ENCODE peak calls at places on chromosomes 2 and 18, in eight cellular contexts. One of them, this sample, is unnamed.

GRCh38 chr18:59631583-59632181 is 65.5 kb downstream of the CCBE1 start:
- DNase-seq in esophagus muscularis mucosa: no peak
- DNase-seq in HCT116: peak
- DNase-seq in epithelial cell of esophagus: peak
- DNase-seq in prostate gland: no peak
- DNase-seq in GM20000: peak
- DNase-seq in AG04449: no peak
- DNase-seq in sigmoid colon: no peak
- DNase-seq in this sample: no peak

GRCh38 chr2:145027073-145027459 is 507.1 kb upstream of the ZEB2 start:
- DNase-seq in esophagus muscularis mucosa: no peak
- DNase-seq in HCT116: no peak
- DNase-seq in epithelial cell of esophagus: no peak
- DNase-seq in prostate gland: peak
- DNase-seq in GM20000: no peak
- DNase-seq in AG04449: no peak
- DNase-seq in sigmoid colon: no peak
- DNase-seq in this sample: no peak

GRCh38 chr2:8633735-8634313 is 48.0 kb upstream of the ID2 start:
- DNase-seq in esophagus muscularis mucosa: no peak
- DNase-seq in HCT116: peak
- DNase-seq in epithelial cell of esophagus: no peak
- DNase-seq in prostate gland: no peak
- DNase-seq in GM20000: no peak
- DNase-seq in AG04449: peak
- DNase-seq in sigmoid colon: no peak
- DNase-seq in this sample: no peak

GRCh38 chr2:67851946-67852345 is 210.9 kb downstream of the C1D start:
- DNase-seq in esophagus muscularis mucosa: no peak
- DNase-seq in HCT116: no peak
- DNase-seq in epithelial cell of esophagus: no peak
- DNase-seq in prostate gland: no peak
- DNase-seq in GM20000: no peak
- DNase-seq in AG04449: no peak
- DNase-seq in sigmoid colon: no peak
- DNase-seq in this sample: no peak

GRCh38 chr2:234060236-234060635 is 9.7 kb downstream of the SPP2 start:
- DNase-seq in esophagus muscularis mucosa: no peak
- DNase-seq in HCT116: no peak
- DNase-seq in epithelial cell of esophagus: no peak
- DNase-seq in prostate gland: no peak
- DNase-seq in GM20000: no peak
- DNase-seq in AG04449: no peak
- DNase-seq in sigmoid colon: no peak
- DNase-seq in this sample: no peak

GRCh38 chr18:50523165-50523564 is 36.7 kb upstream of the MAPK4 start:
- DNase-seq in esophagus muscularis mucosa: no peak
- DNase-seq in HCT116: no peak
- DNase-seq in epithelial cell of esophagus: no peak
- DNase-seq in prostate gland: no peak
- DNase-seq in GM20000: no peak
- DNase-seq in AG04449: no peak
- DNase-seq in sigmoid colon: no peak
- DNase-seq in this sample: no peak

GRCh38 chr2:25184254-25184653 is 15.9 kb upstream of the POMC start:
- DNase-seq in esophagus muscularis mucosa: no peak
- DNase-seq in HCT116: no peak
- DNase-seq in epithelial cell of esophagus: peak
- DNase-seq in prostate gland: peak
- DNase-seq in GM20000: no peak
- DNase-seq in AG04449: no peak
- DNase-seq in sigmoid colon: no peak
- DNase-seq in this sample: no peak

GRCh38 chr2:10844083-10844482 is 31.5 kb upstream of the PDIA6 start:
- DNase-seq in esophagus muscularis mucosa: no peak
- DNase-seq in HCT116: no peak
- DNase-seq in epithelial cell of esophagus: peak
- DNase-seq in prostate gland: peak
- DNase-seq in GM20000: no peak
- DNase-seq in AG04449: no peak
- DNase-seq in sigmoid colon: peak
- DNase-seq in this sample: no peak

GRCh38 chr2:85468704-85469349 is 50.3 kb downstream of the SH2D6 start:
- DNase-seq in esophagus muscularis mucosa: no peak
- DNase-seq in HCT116: peak
- DNase-seq in epithelial cell of esophagus: peak
- DNase-seq in prostate gland: peak
- DNase-seq in GM20000: no peak
- DNase-seq in AG04449: no peak
- DNase-seq in sigmoid colon: peak
- DNase-seq in this sample: no peak

GRCh38 chr2:173961346-173961705 is 3.8 kb downstream of the SP3 start:
- DNase-seq in esophagus muscularis mucosa: no peak
- DNase-seq in HCT116: no peak
- DNase-seq in epithelial cell of esophagus: no peak
- DNase-seq in prostate gland: no peak
- DNase-seq in GM20000: no peak
- DNase-seq in AG04449: no peak
- DNase-seq in sigmoid colon: no peak
- DNase-seq in this sample: no peak

GRCh38 chr2:8376603-8377423 is 305.0 kb upstream of the ID2 start:
- DNase-seq in esophagus muscularis mucosa: peak
- DNase-seq in HCT116: no peak
- DNase-seq in epithelial cell of esophagus: no peak
- DNase-seq in prostate gland: no peak
- DNase-seq in GM20000: no peak
- DNase-seq in AG04449: no peak
- DNase-seq in sigmoid colon: no peak
- DNase-seq in this sample: no peak

GRCh38 chr2:48560546-48561209 is 30.7 kb downstream of the STON1 start:
- DNase-seq in esophagus muscularis mucosa: no peak
- DNase-seq in HCT116: no peak
- DNase-seq in epithelial cell of esophagus: no peak
- DNase-seq in prostate gland: no peak
- DNase-seq in GM20000: no peak
- DNase-seq in AG04449: no peak
- DNase-seq in sigmoid colon: no peak
- DNase-seq in this sample: no peak

GRCh38 chr18:62183578-62184195 is 3.2 kb downstream of the PIGN start:
- DNase-seq in esophagus muscularis mucosa: no peak
- DNase-seq in HCT116: peak
- DNase-seq in epithelial cell of esophagus: peak
- DNase-seq in prostate gland: peak
- DNase-seq in GM20000: peak
- DNase-seq in AG04449: no peak
- DNase-seq in sigmoid colon: no peak
- DNase-seq in this sample: no peak

GRCh38 chr2:233966388-233966787 is 49.2 kb downstream of the TRPM8 start:
- DNase-seq in esophagus muscularis mucosa: no peak
- DNase-seq in HCT116: no peak
- DNase-seq in epithelial cell of esophagus: no peak
- DNase-seq in prostate gland: no peak
- DNase-seq in GM20000: no peak
- DNase-seq in AG04449: no peak
- DNase-seq in sigmoid colon: no peak
- DNase-seq in this sample: no peak

GRCh38 chr2:238564286-238564920 is 137.7 kb downstream of the ASB1 start:
- DNase-seq in esophagus muscularis mucosa: no peak
- DNase-seq in HCT116: no peak
- DNase-seq in epithelial cell of esophagus: no peak
- DNase-seq in prostate gland: no peak
- DNase-seq in GM20000: no peak
- DNase-seq in AG04449: no peak
- DNase-seq in sigmoid colon: no peak
- DNase-seq in this sample: no peak

GRCh38 chr2:240813231-240813921 is 6.6 kb downstream of the KIF1A start:
- DNase-seq in esophagus muscularis mucosa: no peak
- DNase-seq in HCT116: no peak
- DNase-seq in epithelial cell of esophagus: no peak
- DNase-seq in prostate gland: no peak
- DNase-seq in GM20000: no peak
- DNase-seq in AG04449: no peak
- DNase-seq in sigmoid colon: peak
- DNase-seq in this sample: peak

GRCh38 chr2:149166958-149167810 is 128.7 kb downstream of the LYPD6B start:
- DNase-seq in esophagus muscularis mucosa: no peak
- DNase-seq in HCT116: peak
- DNase-seq in epithelial cell of esophagus: peak
- DNase-seq in prostate gland: peak
- DNase-seq in GM20000: no peak
- DNase-seq in AG04449: no peak
- DNase-seq in sigmoid colon: no peak
- DNase-seq in this sample: no peak

DNA sequence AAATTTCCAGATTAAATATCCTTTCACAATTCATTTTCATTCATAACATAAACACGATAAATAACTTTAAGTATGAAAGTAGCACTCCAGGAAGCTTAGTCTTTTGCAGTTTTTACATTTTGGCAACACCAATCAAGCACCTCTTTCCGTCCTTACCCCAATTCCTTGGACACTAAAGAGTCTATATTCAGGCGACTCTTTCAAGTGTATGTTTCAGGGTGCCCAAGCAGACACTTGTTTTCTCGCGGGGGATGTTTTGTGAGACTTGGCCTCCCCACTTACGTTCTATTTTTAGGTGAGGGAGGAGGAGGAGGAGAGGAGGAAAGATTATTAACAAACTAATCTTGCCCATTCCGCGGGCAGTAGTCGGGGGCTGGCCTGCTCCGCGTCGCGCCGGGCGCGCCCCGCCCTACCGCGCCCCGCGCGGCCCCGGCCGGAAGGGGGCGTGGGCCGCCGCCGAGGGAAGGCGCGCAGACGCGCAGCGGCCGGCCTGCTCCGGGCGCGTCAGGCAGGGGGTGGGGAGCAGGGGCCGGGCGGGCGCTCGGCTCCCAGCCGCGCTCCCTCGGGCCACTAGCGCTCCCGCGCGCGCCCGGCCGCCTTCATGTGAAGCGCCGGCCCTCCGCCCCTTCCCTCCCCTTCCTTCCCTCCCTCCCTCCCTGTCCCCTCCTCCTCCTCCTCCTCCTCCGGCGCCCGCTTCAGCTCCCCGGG is at the start of gene ITPRID2:
- DNase-seq in esophagus muscularis mucosa: peak
- DNase-seq in HCT116: peak
- DNase-seq in epithelial cell of esophagus: peak
- DNase-seq in prostate gland: peak
- DNase-seq in GM20000: peak
- DNase-seq in AG04449: no peak
- DNase-seq in sigmoid colon: peak
- DNase-seq in this sample: peak
- TF ChIP-seq CTCF in esophagus muscularis mucosa: peak
- TF ChIP-seq CTCF in HCT116: no peak
- TF ChIP-seq CTCF in epithelial cell of esophagus: no peak
- TF ChIP-seq CTCF in prostate gland: peak
- TF ChIP-seq CTCF in GM20000: no peak
- TF ChIP-seq CTCF in AG04449: no peak
- TF ChIP-seq CTCF in sigmoid colon: no peak
- TF ChIP-seq CTCF in this sample: no peak

GRCh38 chr2:32479224-32479623 is 122.4 kb downstream of the BIRC6 start:
- DNase-seq in esophagus muscularis mucosa: no peak
- DNase-seq in HCT116: no peak
- DNase-seq in epithelial cell of esophagus: peak
- DNase-seq in prostate gland: no peak
- DNase-seq in GM20000: no peak
- DNase-seq in AG04449: no peak
- DNase-seq in sigmoid colon: no peak
- DNase-seq in this sample: no peak
- TF ChIP-seq CTCF in esophagus muscularis mucosa: no peak
- TF ChIP-seq CTCF in HCT116: no peak
- TF ChIP-seq CTCF in epithelial cell of esophagus: no peak
- TF ChIP-seq CTCF in prostate gland: no peak
- TF ChIP-seq CTCF in GM20000: no peak
- TF ChIP-seq CTCF in AG04449: no peak
- TF ChIP-seq CTCF in sigmoid colon: no peak
- TF ChIP-seq CTCF in this sample: no peak

DNA sequence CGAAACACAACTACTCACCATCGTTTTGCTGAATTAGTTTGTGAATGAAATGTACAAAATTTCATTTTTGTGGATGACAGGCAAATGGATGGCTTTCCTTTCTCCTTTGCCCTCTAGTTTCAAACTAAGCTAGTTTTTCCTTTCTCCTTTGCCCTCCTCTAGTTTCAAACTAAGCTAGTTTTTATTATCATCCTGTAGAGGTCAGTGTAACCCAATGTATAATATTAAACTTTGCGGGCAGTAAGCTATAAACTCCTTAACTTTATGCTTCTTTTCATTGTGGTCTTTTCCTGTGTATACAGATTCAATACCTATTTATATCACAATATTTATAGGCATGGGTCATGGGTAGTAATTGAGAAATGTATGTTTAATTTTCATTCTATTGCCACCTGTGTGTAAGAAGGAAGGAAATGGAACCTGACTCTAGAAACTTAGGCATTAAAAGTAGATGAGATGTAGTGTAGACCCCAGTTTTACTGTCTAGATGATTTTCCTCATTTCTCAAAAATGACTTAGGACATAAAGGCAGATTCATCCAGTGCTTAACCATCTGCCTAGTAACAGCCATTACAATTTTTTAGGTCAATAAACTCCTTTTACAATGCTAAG is 58.1 kb downstream of the MAP3K19 start:
- DNase-seq in esophagus muscularis mucosa: no peak
- DNase-seq in HCT116: peak
- DNase-seq in epithelial cell of esophagus: peak
- DNase-seq in prostate gland: no peak
- DNase-seq in GM20000: peak
- DNase-seq in AG04449: no peak
- DNase-seq in sigmoid colon: no peak
- DNase-seq in this sample: no peak
- TF ChIP-seq CTCF in esophagus muscularis mucosa: peak
- TF ChIP-seq CTCF in HCT116: peak
- TF ChIP-seq CTCF in epithelial cell of esophagus: peak
- TF ChIP-seq CTCF in prostate gland: peak
- TF ChIP-seq CTCF in GM20000: no peak
- TF ChIP-seq CTCF in AG04449: peak
- TF ChIP-seq CTCF in sigmoid colon: peak
- TF ChIP-seq CTCF in this sample: no peak

GRCh38 chr18:24426073-24426397 is 435 bp upstream of the IMPACT start:
- DNase-seq in esophagus muscularis mucosa: no peak
- DNase-seq in HCT116: no peak
- DNase-seq in epithelial cell of esophagus: no peak
- DNase-seq in prostate gland: no peak
- DNase-seq in GM20000: no peak
- DNase-seq in AG04449: no peak
- DNase-seq in sigmoid colon: no peak
- DNase-seq in this sample: no peak

GRCh38 chr18:24427484-24427883 is 1.0 kb downstream of the IMPACT start:
- DNase-seq in esophagus muscularis mucosa: no peak
- DNase-seq in HCT116: no peak
- DNase-seq in epithelial cell of esophagus: peak
- DNase-seq in prostate gland: no peak
- DNase-seq in GM20000: no peak
- DNase-seq in AG04449: no peak
- DNase-seq in sigmoid colon: no peak
- DNase-seq in this sample: no peak

GRCh38 chr18:24426398-24427294 is at the start of gene IMPACT:
- DNase-seq in esophagus muscularis mucosa: no peak
- DNase-seq in HCT116: peak
- DNase-seq in epithelial cell of esophagus: peak
- DNase-seq in prostate gland: peak
- DNase-seq in GM20000: peak
- DNase-seq in AG04449: no peak
- DNase-seq in sigmoid colon: peak
- DNase-seq in this sample: peak

GRCh38 chr18:24429188-24429587 is 2.7 kb downstream of the IMPACT start:
- DNase-seq in esophagus muscularis mucosa: no peak
- DNase-seq in HCT116: no peak
- DNase-seq in epithelial cell of esophagus: no peak
- DNase-seq in prostate gland: no peak
- DNase-seq in GM20000: no peak
- DNase-seq in AG04449: no peak
- DNase-seq in sigmoid colon: no peak
- DNase-seq in this sample: no peak

GRCh38 chr18:24428709-24429108 is 2.2 kb downstream of the IMPACT start:
- DNase-seq in esophagus muscularis mucosa: no peak
- DNase-seq in HCT116: no peak
- DNase-seq in epithelial cell of esophagus: peak
- DNase-seq in prostate gland: no peak
- DNase-seq in GM20000: no peak
- DNase-seq in AG04449: no peak
- DNase-seq in sigmoid colon: no peak
- DNase-seq in this sample: no peak
- TF ChIP-seq CTCF in esophagus muscularis mucosa: no peak
- TF ChIP-seq CTCF in HCT116: peak
- TF ChIP-seq CTCF in epithelial cell of esophagus: peak
- TF ChIP-seq CTCF in prostate gland: no peak
- TF ChIP-seq CTCF in GM20000: no peak
- TF ChIP-seq CTCF in AG04449: no peak
- TF ChIP-seq CTCF in sigmoid colon: no peak
- TF ChIP-seq CTCF in this sample: no peak